ENCODE peak calls at places on chromosomes 12 and 14, in five cellular contexts. K, Z, T, V and L are unnamed samples.

GRCh38 chr14:58297412-58297761 is 968 bp upstream of the ARID4A start:
- DNase-seq in K (no peak), Z (no peak), T (no peak), V (no peak), L (no peak)

GRCh38 chr12:59046763-59047534 is 126.6 kb upstream of the LRIG3 start:
- DNase-seq in K (peak; percentile 11), Z (no peak), T (no peak), V (no peak), L (no peak)

GRCh38 chr14:29643415-29644206 is 284.0 kb downstream of the PRKD1 start:
- DNase-seq in K (no peak), Z (no peak), T (no peak), V (peak; percentile 40), L (no peak)

GRCh38 chr14:63852817-63853730 is at the start of gene SYNE2:
- DNase-seq in K (peak; percentile 93), Z (no peak), T (peak; percentile 38), V (peak; percentile 60), L (no peak)

GRCh38 chr12:3138896-3139590 is 61.9 kb downstream of the TSPAN9 start:
- DNase-seq in K (no peak), Z (no peak), T (no peak), V (no peak), L (no peak)

GRCh38 chr12:57609781-57610552 is 1.3 kb upstream of the ARHGEF25 start:
- DNase-seq in K (peak; percentile 72), Z (no peak), T (no peak), V (no peak), L (no peak)

GRCh38 chr12:132427999-132428871 is 61.7 kb upstream of the FBRSL1 start:
- DNase-seq in K (no peak), Z (no peak), T (peak; percentile 19), V (no peak), L (no peak)

GRCh38 chr12:96308881-96309280 is 91.4 kb downstream of the CDK17 start:
- DNase-seq in K (no peak), Z (no peak), T (no peak), V (no peak), L (no peak)

GRCh38 chr12:3107954-3108353 is 30.8 kb downstream of the TSPAN9 start:
- DNase-seq in K (no peak), Z (no peak), T (no peak), V (no peak), L (no peak)

GRCh38 chr12:65728913-65729793 is 95.1 kb upstream of the HMGA2 start:
- DNase-seq in K (no peak), Z (no peak), T (no peak), V (no peak), L (peak; percentile 59)

GRCh38 chr14:24064091-24064795 is 7.1 kb upstream of the CPNE6 start:
- DNase-seq in K (peak; percentile 17), Z (no peak), T (no peak), V (no peak), L (no peak)

GRCh38 chr12:3727877-3728632 is 24.9 kb downstream of the CRACR2A start:
- DNase-seq in K (no peak), Z (peak; percentile 66), T (no peak), V (peak; percentile 8), L (no peak)

GRCh38 chr12:48681416-48681737 is 661 bp downstream of the KANSL2 start:
- DNase-seq in K (peak; percentile 51), Z (no peak), T (peak; percentile 12), V (no peak), L (no peak)
- TF ChIP-seq JUND in K (no peak), Z (no peak), T (no peak), V (no peak), L (no peak)

DNA sequence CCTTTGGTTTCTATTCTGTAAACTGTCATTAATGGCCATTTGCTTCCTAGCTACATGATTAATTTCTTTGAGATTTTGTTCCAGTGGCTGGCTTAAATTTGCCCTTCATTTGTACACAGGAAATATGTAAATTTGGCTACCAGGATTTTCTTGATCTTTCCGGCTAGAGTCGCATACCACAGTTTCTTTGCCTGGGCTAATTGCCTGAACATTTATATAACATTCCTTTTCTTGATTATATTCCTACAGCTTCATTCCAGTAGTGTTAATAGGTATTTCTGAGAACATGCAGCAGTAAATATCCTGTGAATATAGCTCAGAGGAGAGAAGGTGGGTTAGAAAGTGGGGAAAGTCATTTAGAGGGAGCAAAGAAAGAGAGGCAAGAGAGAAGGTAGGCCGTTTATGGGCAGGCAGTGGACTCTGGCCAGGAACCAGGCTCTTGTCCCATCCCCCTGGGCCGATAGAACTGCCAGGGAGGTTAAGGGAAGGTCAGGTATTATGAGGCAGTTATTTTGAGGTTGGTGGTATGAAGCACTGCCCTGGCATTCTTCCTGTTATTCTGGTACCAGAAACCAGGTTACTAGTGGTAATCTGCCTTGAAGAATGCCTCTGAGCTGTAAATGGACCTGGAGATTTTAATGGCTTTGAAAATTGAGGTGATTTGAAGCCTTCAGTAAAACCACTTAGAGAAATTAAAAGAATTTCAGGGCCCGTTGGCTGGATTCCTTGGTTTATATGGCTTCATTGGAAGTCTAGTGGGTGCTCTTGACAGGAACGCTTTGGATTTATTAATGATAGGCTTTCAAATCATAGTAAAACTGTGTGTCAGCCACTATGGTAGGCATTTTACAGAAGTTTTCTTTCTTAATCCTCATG is 4.4 kb downstream of the RNF10 start:
- DNase-seq in K (peak; percentile 26), Z (no peak), T (peak; percentile 73), V (peak; percentile 34), L (no peak)
- TF ChIP-seq ZBTB33 in K (no peak), Z (no peak), T (no peak), V (no peak), L (no peak)

GRCh38 chr14:69973846-69974245 is 94.6 kb downstream of the SMOC1 start:
- DNase-seq in K (no peak), Z (no peak), T (no peak), V (no peak), L (no peak)
- TF ChIP-seq JUND in K (no peak), Z (no peak), T (no peak), V (no peak), L (no peak)

GRCh38 chr12:12156116-12156515 is 85.4 kb downstream of the BCL2L14 start:
- DNase-seq in K (no peak), Z (no peak), T (no peak), V (no peak), L (no peak)

GRCh38 chr12:12157424-12157823 is 86.7 kb downstream of the BCL2L14 start:
- DNase-seq in K (no peak), Z (no peak), T (no peak), V (no peak), L (no peak)

GRCh38 chr12:12158858-12159257 is 88.1 kb downstream of the BCL2L14 start:
- DNase-seq in K (no peak), Z (no peak), T (no peak), V (no peak), L (no peak)

GRCh38 chr12:12156835-12157234 is 86.1 kb downstream of the BCL2L14 start:
- DNase-seq in K (no peak), Z (no peak), T (no peak), V (no peak), L (no peak)

GRCh38 chr12:12153596-12153995 is 82.9 kb downstream of the BCL2L14 start:
- DNase-seq in K (no peak), Z (no peak), T (no peak), V (no peak), L (no peak)
- TF ChIP-seq ZBTB33 in K (no peak), Z (no peak), T (no peak), V (no peak), L (no peak)